ENCODE peak calls at places on chromosomes 5 and 9, in eight cellular contexts. K, V, F, H, A, C, J and L are unnamed samples.

GRCh38 chr5:21173526-21173925 is 1185.5 kb upstream of the CDH18 start:
- DNase-seq in K (no peak), V (no peak), F (peak; percentile 1), H (no peak), A (no peak), C (no peak), J (no peak), L (no peak)

GRCh38 chr5:82314964-82315728 is 37.0 kb upstream of the RPS23 start:
- DNase-seq in K (no peak), V (no peak), F (peak; percentile 49), H (no peak), A (no peak), C (no peak), J (peak; percentile 45), L (no peak)

GRCh38 chr5:80010754-80011392 is 19.8 kb upstream of the MTX3 start:
- DNase-seq in K (no peak), V (no peak), F (no peak), H (no peak), A (no peak), C (no peak), J (no peak), L (no peak)

GRCh38 chr9:74570879-74571512 is 73.9 kb downstream of the RORB start:
- DNase-seq in K (no peak), V (peak; percentile 35), F (peak; percentile 49), H (no peak), A (no peak), C (no peak), J (peak; percentile 48), L (no peak)

GRCh38 chr9:27457445-27457844 is 66.6 kb upstream of the IFNK start:
- DNase-seq in K (no peak), V (no peak), F (no peak), H (no peak), A (peak; percentile 63), C (no peak), J (no peak), L (no peak)

GRCh38 chr5:123524146-123524545 is 12.2 kb downstream of the CSNK1G3 start:
- DNase-seq in K (no peak), V (no peak), F (no peak), H (no peak), A (no peak), C (no peak), J (peak; percentile 10), L (no peak)

GRCh38 chr9:73743826-73744225 is 592.2 kb downstream of the ANXA1 start:
- DNase-seq in K (no peak), V (no peak), F (no peak), H (no peak), A (no peak), C (no peak), J (no peak), L (no peak)

GRCh38 chr5:83877911-83878706 is 157.5 kb upstream of the HAPLN1 start:
- DNase-seq in K (no peak), V (no peak), F (peak; percentile 63), H (no peak), A (no peak), C (no peak), J (peak; percentile 75), L (no peak)

GRCh38 chr9:7777776-7778175 is 21.8 kb downstream of the DMAC1 start:
- DNase-seq in K (no peak), V (no peak), F (no peak), H (no peak), A (no peak), C (no peak), J (no peak), L (no peak)

GRCh38 chr9:135910757-135911156 is 3.4 kb upstream of the CAMSAP1 start:
- DNase-seq in K (no peak), V (no peak), F (no peak), H (no peak), A (peak; percentile 24), C (no peak), J (no peak), L (no peak)

GRCh38 chr9:75814667-75815066 is 75.8 kb upstream of the PCSK5 start:
- DNase-seq in K (no peak), V (no peak), F (no peak), H (no peak), A (no peak), C (no peak), J (no peak), L (no peak)

GRCh38 chr5:172950176-172950965 is 8.9 kb upstream of the RPL26L1 start:
- DNase-seq in K (no peak), V (no peak), F (no peak), H (peak; percentile 72), A (no peak), C (no peak), J (no peak), L (no peak)

GRCh38 chr5:14218011-14218410 is 74.9 kb downstream of the TRIO start:
- DNase-seq in K (no peak), V (no peak), F (no peak), H (no peak), A (no peak), C (no peak), J (no peak), L (no peak)

GRCh38 chr5:172110260-172110815 is 77.7 kb downstream of the STK10 start:
- DNase-seq in K (no peak), V (no peak), F (peak; percentile 50), H (no peak), A (no peak), C (no peak), J (peak; percentile 44), L (no peak)

GRCh38 chr5:173228639-173229380 is 6.2 kb downstream of the NKX2-5 start:
- DNase-seq in K (no peak), V (peak; percentile 56), F (peak; percentile 25), H (no peak), A (no peak), C (no peak), J (no peak), L (no peak)

GRCh38 chr9:75788006-75788634 is 102.4 kb upstream of the PCSK5 start:
- DNase-seq in K (no peak), V (no peak), F (no peak), H (no peak), A (peak; percentile 75), C (no peak), J (peak; percentile 0), L (no peak)

GRCh38 chr9:116112236-116112635 is 41.4 kb upstream of the PAPPA start:
- DNase-seq in K (no peak), V (no peak), F (peak; percentile 39), H (no peak), A (no peak), C (no peak), J (peak; percentile 44), L (no peak)

GRCh38 chr5:155260798-155261197 is 247.2 kb downstream of the KIF4B start:
- DNase-seq in K (no peak), V (no peak), F (no peak), H (no peak), A (no peak), C (no peak), J (no peak), L (no peak)

DNA sequence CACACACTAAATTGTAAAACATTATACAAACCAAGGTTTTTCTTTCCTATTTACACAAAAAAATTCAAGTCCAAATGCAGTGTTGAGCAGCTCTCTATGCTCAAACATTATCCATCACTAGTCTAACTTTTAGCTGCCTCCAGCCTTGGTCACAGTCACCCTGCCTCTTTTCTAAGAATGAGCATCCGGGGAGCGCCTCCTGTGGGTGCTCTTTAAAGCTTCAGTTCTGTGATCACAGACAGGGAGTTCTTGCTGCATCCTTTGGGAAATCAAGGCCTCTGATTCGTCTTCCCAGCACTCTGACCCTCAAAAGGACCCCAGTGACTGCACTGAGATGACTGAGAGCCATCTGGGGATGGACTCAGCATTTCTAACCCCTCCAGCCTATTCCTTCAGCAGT is 289.6 kb downstream of the SEC61B start:
- DNase-seq in K (no peak), V (no peak), F (no peak), H (no peak), A (no peak), C (no peak), J (no peak), L (no peak)
- TF ChIP-seq CTCF in K (no peak), V (no peak), F (peak; percentile 18), H (no peak), A (no peak), C (no peak), J (no peak), L (no peak)

DNA sequence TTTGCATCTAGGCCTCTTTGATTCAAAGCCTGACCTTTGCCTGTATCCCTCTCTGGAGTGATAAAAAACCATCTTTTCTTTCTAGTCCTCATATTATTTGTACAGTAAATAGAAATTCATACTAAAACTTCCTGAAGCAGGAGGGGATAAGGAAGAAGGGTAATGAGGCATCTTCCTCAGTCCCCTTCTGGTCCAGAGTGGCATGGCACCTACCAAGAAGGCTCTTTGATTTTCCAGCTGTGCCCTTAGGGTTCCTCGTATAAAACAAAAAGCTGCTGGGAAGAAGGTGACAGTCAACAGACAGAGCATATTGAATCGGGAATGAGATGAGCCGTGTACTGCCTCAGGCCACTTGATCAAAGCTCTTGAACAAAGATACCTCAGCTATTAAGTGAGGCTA is 71.9 kb upstream of the SPDL1 start:
- DNase-seq in K (no peak), V (no peak), F (no peak), H (no peak), A (no peak), C (no peak), J (no peak), L (no peak)
- TF ChIP-seq CTCF in K (no peak), V (no peak), F (peak; percentile 23), H (no peak), A (no peak), C (no peak), J (peak; percentile 10), L (peak; percentile 38)

GRCh38 chr5:30926181-30926580 is 267.3 kb upstream of the CDH6 start:
- DNase-seq in K (no peak), V (no peak), F (no peak), H (no peak), A (no peak), C (no peak), J (no peak), L (no peak)

GRCh38 chr5:30932611-30933010 is 260.9 kb upstream of the CDH6 start:
- DNase-seq in K (no peak), V (no peak), F (no peak), H (no peak), A (no peak), C (no peak), J (no peak), L (no peak)

GRCh38 chr5:30928966-30929365 is 264.5 kb upstream of the CDH6 start:
- DNase-seq in K (no peak), V (no peak), F (no peak), H (no peak), A (no peak), C (no peak), J (no peak), L (no peak)

GRCh38 chr5:30930736-30931135 is 262.8 kb upstream of the CDH6 start:
- DNase-seq in K (no peak), V (no peak), F (peak; percentile 2), H (no peak), A (no peak), C (no peak), J (peak; percentile 6), L (no peak)
- TF ChIP-seq CTCF in K (no peak), V (no peak), F (no peak), H (no peak), A (no peak), C (no peak), J (no peak), L (no peak)

DNA sequence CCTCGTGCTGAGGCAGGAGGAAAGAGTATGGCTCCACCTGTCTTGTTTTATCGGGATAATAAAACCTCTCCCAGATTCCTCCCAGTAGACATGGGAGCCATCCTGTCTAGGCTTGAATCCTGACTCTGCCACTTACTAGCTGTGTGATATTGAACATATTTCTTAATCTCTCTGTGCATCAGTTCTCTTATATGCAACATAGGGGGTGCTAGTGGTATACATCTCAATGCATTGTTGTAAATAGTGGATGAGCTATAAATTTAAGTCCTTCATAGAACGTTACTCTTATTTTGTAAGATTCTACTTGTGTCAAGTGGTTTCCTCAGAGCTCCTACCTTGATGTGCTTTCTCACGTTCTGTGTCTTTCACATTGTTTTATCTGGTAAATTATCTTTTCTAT is 417.7 kb upstream of the POU5F2 start:
- DNase-seq in K (no peak), V (no peak), F (no peak), H (no peak), A (no peak), C (no peak), J (no peak), L (no peak)
- TF ChIP-seq CTCF in K (no peak), V (no peak), F (peak; percentile 16), H (no peak), A (no peak), C (no peak), J (no peak), L (no peak)